ENCODE peak calls at places on chromosomes 13 and 19, in four cellular contexts. J, V, X and U are unnamed samples.

GRCh38 chr19:54461201-54462071 is 2.1 kb downstream of the LENG9 start:
- DNase-seq in J (no peak), V (no peak), X (no peak), U (no peak)

GRCh38 chr13:107203146-107203847 is 635.4 kb upstream of the ARGLU1 start:
- DNase-seq in V (peak; percentile 53), X (no peak), J (no peak), U (no peak)

GRCh38 chr13:112968380-112968909 is 569 bp upstream of the MCF2L start:
- DNase-seq in V (peak; percentile 39), X (no peak), J (peak; percentile 79), U (no peak)

GRCh38 chr13:44045179-44045562 is 165.5 kb downstream of the LACC1 start:
- DNase-seq in X (no peak), V (no peak), J (no peak), U (no peak)

GRCh38 chr19:39599116-39599515 is 3.2 kb upstream of the LGALS13 start:
- DNase-seq in V (peak; percentile 67), X (no peak), J (no peak), U (no peak)

GRCh38 chr19:17488593-17489391 is 18.5 kb downstream of the SLC27A1 start:
- DNase-seq in J (peak; percentile 92), X (no peak), V (peak; percentile 89), U (peak; percentile 82)

GRCh38 chr13:85108356-85108755 is 690.9 kb downstream of the SLITRK6 start:
- DNase-seq in V (no peak), X (no peak), J (no peak), U (peak; percentile 0)

GRCh38 chr19:19212866-19213265 is 1.1 kb downstream of the NCAN start:
- DNase-seq in J (no peak), V (no peak), X (no peak), U (no peak)

GRCh38 chr19:1230585-1231489 is 7.0 kb downstream of the CBARP start:
- DNase-seq in J (no peak), V (no peak), X (no peak), U (no peak)

GRCh38 chr13:112785419-112785856 is 95.6 kb downstream of the ATP11A start:
- DNase-seq in J (peak; percentile 13), X (no peak), V (no peak), U (no peak)

GRCh38 chr13:84352946-84353345 is 470.7 kb upstream of the SLITRK1 start:
- DNase-seq in V (no peak), J (no peak), X (no peak), U (no peak)

GRCh38 chr13:54029226-54029625 is 1000.6 kb downstream of the OLFM4 start:
- DNase-seq in X (no peak), J (no peak), V (no peak), U (no peak)

GRCh38 chr19:40284501-40285352 is at the start of gene AKT2:
- DNase-seq in V (peak; percentile 88), X (peak; percentile 18), J (no peak), U (no peak)

GRCh38 chr13:77507931-77508776 is 27.4 kb upstream of the SCEL start:
- DNase-seq in J (no peak), X (no peak), V (no peak), U (no peak)

GRCh38 chr19:55228403-55229031 is at the start of gene TMEM86B:
- DNase-seq in J (peak; percentile 58), V (no peak), X (no peak), U (no peak)

GRCh38 chr13:68304287-68304893 is 1074.3 kb upstream of the PCDH9 start:
- DNase-seq in J (no peak), V (peak; percentile 51), X (no peak), U (no peak)

GRCh38 chr13:38415233-38415632 is 65.6 kb downstream of the UFM1 start:
- DNase-seq in V (peak; percentile 76), X (no peak), J (no peak), U (peak; percentile 35)

GRCh38 chr13:73274147-73274546 is 215.3 kb downstream of the KLF5 start:
- DNase-seq in X (no peak), V (no peak), J (no peak), U (no peak)

GRCh38 chr19:13097331-13098258 is 5.1 kb downstream of the LYL1 start:
- DNase-seq in V (no peak), X (peak; percentile 49), J (no peak), U (no peak)

GRCh38 chr19:55678121-55678671 is 3.2 kb downstream of the EPN1 start:
- DNase-seq in J (peak; percentile 43), V (no peak), X (peak; percentile 16), U (peak; percentile 87)

GRCh38 chr19:5191091-5191490 is 149.5 kb downstream of the PTPRS start:
- DNase-seq in X (no peak), V (no peak), J (no peak), U (no peak)

GRCh38 chr19:5194641-5195040 is 146.0 kb downstream of the PTPRS start:
- DNase-seq in V (no peak), X (no peak), J (no peak), U (no peak)

GRCh38 chr19:5193192-5193591 is 147.4 kb downstream of the PTPRS start:
- DNase-seq in X (no peak), V (no peak), J (no peak), U (no peak)

GRCh38 chr19:5189318-5189607 is 151.3 kb downstream of the PTPRS start:
- DNase-seq in V (no peak), X (no peak), J (no peak), U (no peak)

DNA sequence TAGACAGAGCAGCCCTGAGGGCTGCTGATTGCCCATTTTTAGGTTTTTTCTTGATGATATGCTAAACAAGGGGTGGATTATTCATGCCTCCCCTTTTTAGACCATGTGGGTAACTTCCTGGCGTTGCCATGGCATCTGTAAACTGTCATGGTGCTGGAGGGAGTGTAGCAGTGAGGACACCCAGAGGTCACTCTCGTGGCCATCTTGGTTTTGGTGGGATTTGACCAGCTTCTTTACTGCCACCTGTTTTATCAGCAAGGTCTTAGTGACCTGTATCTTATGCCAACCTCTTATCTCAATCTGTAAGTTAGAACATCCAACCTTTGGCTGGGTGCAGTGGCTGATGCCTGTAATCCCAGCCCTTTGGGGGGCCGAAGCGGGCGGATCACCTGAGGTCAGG is 148.0 kb downstream of the PTPRS start:
- DNase-seq in V (no peak), X (no peak), J (no peak), U (no peak)
- H3K27me3 ChIP-seq in V (no peaks in the 10 kb centered on the region), X (no peaks in the 10 kb centered on the region), J (no peaks in the 10 kb centered on the region), U (no peaks in the 10 kb centered on the region)

GRCh38 chr13:24747248-24748151 is 16.5 kb upstream of the RNF17 start:
- DNase-seq in X (no peak), J (no peak), V (peak; percentile 47), U (peak; percentile 51)

GRCh38 chr13:24745516-24745860 is 18.5 kb upstream of the RNF17 start:
- DNase-seq in J (no peak), V (no peak), X (no peak), U (no peak)

GRCh38 chr13:24744247-24744646 is 19.7 kb upstream of the RNF17 start:
- DNase-seq in J (no peak), V (no peak), X (no peak), U (no peak)

GRCh38 chr13:24746618-24747247 is 17.2 kb upstream of the RNF17 start:
- DNase-seq in V (peak; percentile 57), X (no peak), J (no peak), U (peak; percentile 52)

DNA sequence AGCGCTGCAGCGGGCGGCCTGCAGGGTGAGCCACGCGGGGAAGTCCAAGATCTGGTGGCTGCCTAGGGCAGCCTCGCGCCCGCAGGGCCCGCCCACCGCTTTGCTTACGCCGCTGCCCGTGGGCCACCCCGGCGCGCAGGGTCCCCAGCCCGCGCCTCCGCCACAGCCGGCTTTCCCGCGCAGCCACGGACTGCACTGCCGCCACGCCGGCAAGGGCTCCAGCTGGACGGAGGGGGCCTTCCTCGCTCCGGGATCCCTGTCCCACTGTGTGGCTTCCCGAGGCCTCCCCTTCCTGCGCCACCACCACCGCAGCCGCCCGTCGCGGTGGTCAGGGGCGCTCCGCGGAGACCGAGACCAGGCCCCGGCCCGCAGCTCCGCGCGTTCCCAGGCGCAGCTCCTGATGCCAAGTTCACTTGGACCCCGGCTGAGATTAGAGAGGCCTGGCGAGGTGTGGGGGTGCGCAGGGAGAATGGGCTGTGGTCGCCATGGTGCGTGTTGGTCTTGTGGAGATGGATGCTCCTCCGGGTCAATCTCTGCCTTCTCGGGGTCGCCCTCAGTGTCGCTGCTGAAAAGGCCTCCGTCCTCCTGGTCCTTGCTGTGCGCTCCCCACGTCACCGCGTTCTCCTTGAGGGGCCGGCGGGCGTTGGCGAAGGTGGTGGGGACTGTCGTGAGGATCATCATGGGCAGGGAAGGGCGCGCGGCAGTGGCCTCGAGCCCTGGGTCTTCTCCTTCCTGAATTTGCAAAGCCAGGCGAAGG is 17.9 kb upstream of the RNF17 start:
- DNase-seq in X (no peak), J (no peak), V (no peak), U (peak; percentile 25)
- TF ChIP-seq CTCF in X (no peak), J (no peak), V (no peak), U (no peak)

GRCh38 chr19:28341810-28342350 is 871.1 kb downstream of the UQCRFS1 start:
- DNase-seq in V (no peak), J (no peak), X (no peak), U (no peak)
- H3K36me3 ChIP-seq in V (no peaks in the 10 kb centered on the region), J (no peaks in the 10 kb centered on the region), X (no peaks in the 10 kb centered on the region), U (no peaks in the 10 kb centered on the region)

GRCh38 chr19:3359850-3360493 is 6.4 kb upstream of the NFIC start:
- DNase-seq in X (no peak), J (no peak), V (peak; percentile 77), U (peak; percentile 57)

GRCh38 chr19:3361384-3362216 is 4.8 kb upstream of the NFIC start:
- DNase-seq in X (no peak), J (no peak), V (no peak), U (no peak)

GRCh38 chr19:3358919-3359849 is 7.2 kb upstream of the NFIC start:
- DNase-seq in X (no peak), V (peak; percentile 60), J (peak; percentile 78), U (peak; percentile 77)

GRCh38 chr19:3362217-3362907 is 4.0 kb upstream of the NFIC start:
- DNase-seq in X (no peak), J (no peak), V (no peak), U (no peak)

DNA sequence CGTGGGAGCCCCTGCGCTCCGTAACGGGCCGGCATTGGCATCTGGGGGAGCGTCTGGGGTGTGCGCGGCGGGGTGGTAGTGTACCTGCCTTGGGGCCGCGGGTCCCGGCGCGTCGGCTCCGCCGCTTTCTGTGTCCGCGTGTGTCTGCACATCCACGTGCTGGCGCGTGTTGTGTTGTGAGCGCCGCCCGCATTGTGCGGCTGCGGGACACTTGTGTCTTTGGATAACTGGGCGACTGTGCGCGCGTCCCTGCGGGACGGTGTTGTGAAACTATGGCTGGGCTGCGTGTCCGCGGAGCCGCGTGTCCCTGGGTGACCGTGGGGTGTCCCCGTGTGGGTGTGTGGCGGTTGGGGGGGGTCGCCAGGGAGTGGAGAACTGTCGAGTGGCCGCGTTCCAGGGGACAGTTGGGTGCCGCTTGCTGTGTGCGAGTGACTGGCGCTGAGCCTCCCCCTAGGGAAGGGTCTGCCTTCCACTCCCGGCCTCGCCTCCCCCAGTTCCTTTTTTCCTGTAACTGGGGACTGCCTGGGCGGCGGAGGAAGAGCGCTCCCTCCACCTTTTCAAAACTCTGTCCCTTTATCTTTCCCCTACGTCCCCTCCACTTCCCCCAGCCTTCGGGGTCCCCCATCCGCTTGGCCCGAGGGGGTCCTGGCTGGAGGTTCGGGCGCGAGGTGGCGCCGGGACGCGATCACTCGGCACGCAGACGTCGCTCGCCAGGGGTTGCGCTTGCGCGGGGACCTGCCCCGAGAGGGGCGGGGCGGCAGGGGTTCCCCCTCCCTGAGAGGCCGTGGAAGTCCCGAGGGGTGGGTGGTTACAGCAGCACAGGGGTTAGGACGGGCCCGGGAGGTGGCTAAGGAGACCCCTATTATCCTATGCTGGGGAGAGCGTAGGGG is 5.6 kb upstream of the NFIC start:
- DNase-seq in X (no peak), V (peak; percentile 56), J (peak; percentile 66), U (peak; percentile 82)
- H3K27me3 ChIP-seq in X (no peaks in the 10 kb centered on the region), V (peaks cover 74% of the 10 kb centered on the region), J (no peaks in the 10 kb centered on the region), U (no peaks in the 10 kb centered on the region)

GRCh38 chr13:110240352-110240751 is 66.6 kb downstream of the COL4A1 start:
- DNase-seq in J (no peak), V (no peak), X (no peak), U (no peak)
- TF ChIP-seq CTCF in J (no peak), V (no peak), X (no peak), U (no peak)